ENCODE peak calls at places on chromosome 18, in five cellular contexts. J is gastrocnemius medialis; M is CD4-positive, alpha-beta T cell; B is fibroblast of villous mesenchyme; X is AG04449. U is an unnamed sample.

GRCh38 chr18:9097349-9097748 is 5.2 kb upstream of the NDUFV2 start:
- DNase-seq in M (no peak), X (no peak), J (no peak), B (no peak), U (no peak)

GRCh38 chr18:62109676-62110075 is 77.2 kb downstream of the PIGN start:
- DNase-seq in B (no peak), J (no peak), M (no peak), X (peak), U (no peak)

GRCh38 chr18:44594779-44595467 is 85.8 kb upstream of the SETBP1 start:
- DNase-seq in J (no peak), X (no peak), M (no peak), B (peak), U (no peak)

GRCh38 chr18:42781298-42781815 is 334.1 kb downstream of the RIT2 start:
- DNase-seq in J (no peak), M (no peak), X (no peak), B (no peak), U (no peak)

GRCh38 chr18:12408247-12408869 is 629 bp downstream of the PRELID3A start:
- DNase-seq in M (no peak), X (no peak), J (no peak), B (peak), U (no peak)

GRCh38 chr18:49500136-49500921 is 13.3 kb upstream of the C18orf32 start:
- DNase-seq in X (no peak), M (no peak), J (no peak), B (no peak), U (no peak)

GRCh38 chr18:58649966-58650816 is 21.1 kb upstream of the MALT1 start:
- DNase-seq in B (peak), J (no peak), M (no peak), X (no peak), U (no peak)

GRCh38 chr18:77086656-77087390 is 45.8 kb downstream of the MBP start:
- DNase-seq in J (peak), B (peak), X (no peak), M (no peak), U (no peak)

GRCh38 chr18:63476666-63477065 is at the start of gene SERPINB5:
- DNase-seq in X (no peak), J (no peak), B (no peak), M (no peak), U (no peak)

GRCh38 chr18:3652380-3653262 is 202.6 kb downstream of the TGIF1 start:
- DNase-seq in B (peak), J (no peak), X (peak), M (no peak), U (peak)

GRCh38 chr18:44783371-44783770 is 102.7 kb downstream of the SETBP1 start:
- DNase-seq in X (no peak), M (no peak), J (no peak), B (no peak), U (no peak)

GRCh38 chr18:8667846-8668245 is 37.5 kb upstream of the MTCL1 start:
- DNase-seq in B (peak), X (peak), M (no peak), J (no peak), U (no peak)

GRCh38 chr18:23207191-23207955 is 72.1 kb downstream of the CABLES1 start:
- DNase-seq in X (no peak), M (no peak), J (no peak), B (no peak), U (no peak)

GRCh38 chr18:46622999-46623398 is 34.0 kb downstream of the LOXHD1 start:
- DNase-seq in J (no peak), X (no peak), B (peak), M (no peak), U (no peak)

GRCh38 chr18:68040198-68040597 is 523.7 kb upstream of the DSEL start:
- DNase-seq in J (no peak), M (no peak), X (no peak), B (no peak), U (no peak)

GRCh38 chr18:23077493-23078256 is 57.6 kb upstream of the CABLES1 start:
- DNase-seq in X (no peak), M (no peak), J (no peak), B (peak), U (no peak)

GRCh38 chr18:3455090-3455640 is 5.2 kb downstream of the TGIF1 start:
- DNase-seq in X (no peak), B (no peak), M (no peak), J (no peak), U (no peak)

GRCh38 chr18:26621161-26622026 is 73.0 kb upstream of the KCTD1 start:
- DNase-seq in B (peak), M (no peak), X (no peak), J (no peak), U (no peak)

GRCh38 chr18:7979714-7980113 is 412.6 kb downstream of the PTPRM start:
- DNase-seq in B (no peak), M (no peak), J (no peak), X (no peak), U (no peak)

GRCh38 chr18:23810396-23810795 is 121.1 kb downstream of the LAMA3 start:
- DNase-seq in J (no peak), B (no peak), M (peak), X (no peak), U (no peak)

GRCh38 chr18:57915848-57916596 is 112.9 kb upstream of the ATP8B1 start:
- DNase-seq in M (no peak), B (peak), J (no peak), X (no peak), U (no peak)

GRCh38 chr18:27049945-27050344 is 135.2 kb downstream of the CHST9 start:
- DNase-seq in M (no peak), B (no peak), J (no peak), X (no peak), U (no peak)

GRCh38 chr18:36576339-36576738 is 252.5 kb downstream of the TPGS2 start:
- DNase-seq in B (no peak), X (no peak), M (no peak), J (no peak), U (no peak)

DNA sequence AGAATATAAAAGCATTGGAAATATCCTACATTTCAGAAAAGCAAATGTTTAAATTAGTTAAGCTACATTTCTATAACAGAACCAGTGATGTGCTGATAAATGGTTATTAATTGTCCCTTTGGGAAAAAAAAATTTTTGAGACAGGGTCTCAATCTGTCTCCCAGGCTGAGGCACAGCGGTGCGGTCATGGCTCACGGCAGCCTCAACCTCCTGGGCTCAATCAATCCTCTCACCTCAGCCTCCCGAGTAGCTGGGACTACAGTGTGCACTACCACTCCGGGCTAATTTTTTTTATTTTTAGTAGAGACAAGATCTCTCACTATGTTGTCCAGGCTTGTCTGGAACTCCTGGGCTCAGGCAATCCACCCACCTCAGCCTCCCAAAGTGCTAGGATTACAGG is 194.8 kb upstream of the SALL3 start:
- DNase-seq in B (no peak), M (no peak), J (no peak), X (no peak), U (no peak)
- TF ChIP-seq CTCF in B (no peak), M (no peak), J (no peak), X (no peak), U (no peak)

GRCh38 chr18:48004577-48004976 is 74.1 kb upstream of the SMAD2 start:
- DNase-seq in B (no peak), M (no peak), J (no peak), X (no peak), U (no peak)
- TF ChIP-seq CTCF in B (no peak), M (no peak), J (no peak), X (no peak), U (no peak)

DNA sequence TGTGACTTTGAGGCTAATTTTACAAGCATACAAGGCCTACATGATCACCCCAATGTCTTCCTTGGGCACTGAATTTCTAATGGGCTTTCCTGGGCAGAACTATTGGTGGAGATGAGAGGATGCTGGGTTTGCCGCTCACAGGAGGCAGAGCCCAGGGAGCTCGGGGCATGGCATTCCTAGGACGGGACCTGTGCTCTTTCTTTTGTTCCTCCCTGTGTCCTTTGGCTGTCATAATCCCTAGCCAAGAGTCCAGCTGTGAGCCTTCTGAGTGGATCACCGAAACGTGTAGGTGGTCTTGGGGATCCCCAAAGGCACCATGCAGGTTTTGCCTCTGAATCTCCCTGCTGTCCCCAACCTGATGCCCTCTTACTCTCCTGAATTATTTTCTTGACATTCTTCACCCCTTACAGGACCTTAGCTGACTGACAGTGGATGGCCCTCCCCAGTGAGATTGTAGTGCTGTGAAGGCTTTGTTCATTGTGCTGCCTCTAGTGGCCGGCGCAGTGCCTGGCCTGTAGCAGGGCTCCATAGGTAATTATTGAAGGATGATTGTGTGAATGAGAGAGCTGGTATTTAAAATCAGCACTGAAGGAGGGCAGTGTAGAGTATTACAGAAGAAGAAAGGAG is 221.9 kb downstream of the ZNF407 start:
- DNase-seq in M (no peak), B (no peak), J (no peak), X (no peak), U (no peak)
- TF ChIP-seq CTCF in M (no peak), B (peak), J (peak), X (peak), U (no peak)

GRCh38 chr18:71115261-71115660 is 826.4 kb downstream of the SOCS6 start:
- DNase-seq in J (no peak), B (no peak), X (no peak), M (no peak), U (no peak)
- TF ChIP-seq CTCF in J (no peak), B (no peak), X (no peak), M (no peak), U (no peak)

U was measured in AG09319.